ENCODE peak calls at places on chromosome 2, in six cellular contexts. D is activated CD4-positive, alpha-beta T cell treated with anti-CD3 and anti-CD28 coated beads for 36 hours; T is A172; R is epithelial cell of esophagus; U is fibroblast of the aortic adventitia; K is HEK293T. O is an unnamed sample.

GRCh38 chr2:12320027-12320734 is 396.6 kb upstream of the TRIB2 start:
- DNase-seq in D (no peak), T (no peak), R (no peak), U (peak), K (no peak), O (no peak)

GRCh38 chr2:23617167-23617787 is 232.3 kb downstream of the KLHL29 start:
- DNase-seq in D (no peak), T (no peak), R (no peak), U (peak), K (no peak), O (peak)

GRCh38 chr2:33291278-33292013 is 185.0 kb upstream of the RASGRP3 start:
- DNase-seq in D (no peak), T (peak), R (peak), U (peak), K (no peak), O (peak)

GRCh38 chr2:232342635-232343565 is 35.7 kb upstream of the ALPP start:
- DNase-seq in D (peak), T (no peak), R (no peak), U (no peak), K (no peak), O (no peak)

GRCh38 chr2:176653856-176654443 is 384.7 kb downstream of the MTX2 start:
- DNase-seq in D (peak), T (peak), R (peak), U (peak), K (peak), O (peak)

GRCh38 chr2:240983361-240983995 is 14.9 kb upstream of the SNED1 start:
- DNase-seq in D (peak), T (no peak), R (peak), U (no peak), K (peak), O (peak)

GRCh38 chr2:100643459-100643858 is 80.7 kb downstream of the PDCL3 start:
- DNase-seq in D (no peak), T (no peak), R (no peak), U (no peak), K (no peak), O (no peak)

GRCh38 chr2:29281585-29281984 is 166.4 kb downstream of the CLIP4 start:
- DNase-seq in D (no peak), T (peak), R (peak), U (peak), K (peak), O (no peak)

GRCh38 chr2:33242845-33243244 is 233.6 kb upstream of the RASGRP3 start:
- DNase-seq in D (no peak), T (peak), R (peak), U (peak), K (no peak), O (no peak)

GRCh38 chr2:126902859-126903258 is 4.2 kb downstream of the TEX51 start:
- DNase-seq in D (no peak), T (no peak), R (no peak), U (no peak), K (no peak), O (no peak)

GRCh38 chr2:223100061-223100511 is 48.1 kb downstream of the KCNE4 start:
- DNase-seq in D (no peak), T (peak), R (no peak), U (peak), K (no peak), O (peak)

GRCh38 chr2:127143851-127144782 is 37.2 kb upstream of the BIN1 start:
- DNase-seq in D (no peak), T (peak), R (peak), U (peak), K (peak), O (no peak)

GRCh38 chr2:85318222-85319182 is 9.3 kb downstream of the TGOLN2 start:
- DNase-seq in D (peak), T (no peak), R (peak), U (peak), K (no peak), O (peak)

GRCh38 chr2:144378551-144378950 is 141.4 kb downstream of the ZEB2 start:
- DNase-seq in D (no peak), T (no peak), R (no peak), U (no peak), K (no peak), O (no peak)

GRCh38 chr2:118833716-118834439 is 13.6 kb downstream of the EN1 start:
- DNase-seq in D (no peak), T (no peak), R (no peak), U (no peak), K (no peak), O (no peak)

GRCh38 chr2:213989207-213989606 is 421.6 kb upstream of the VWC2L start:
- DNase-seq in D (no peak), T (no peak), R (no peak), U (no peak), K (no peak), O (no peak)

O was measured in trophoblast cell.